ENCODE peak calls at places on chromosomes 5 and 9, in seven cellular contexts. E is IMR-90, R is H9, S is mesendoderm, V is neuronal stem cell, I is H1, J is mesenchymal stem cell. W is an unnamed sample.

GRCh38 chr5:15837584-15838289 is 337.8 kb downstream of the FBXL7 start:
- DNase-seq in V (no peak), R (no peak), J (no peak), I (no peak), S (no peak), E (no peak), W (no peak)

GRCh38 chr9:126947529-126947928 is 32.9 kb downstream of the RALGPS1 start:
- DNase-seq in I (no peak), R (peak; percentile 65), E (no peak), V (no peak), J (no peak), S (peak; percentile 71), W (no peak)

GRCh38 chr9:122222741-122223140 is 6.0 kb downstream of the LHX6 start:
- DNase-seq in J (no peak), R (no peak), V (no peak), E (no peak), I (peak; percentile 45), S (no peak), W (no peak)

GRCh38 chr9:126652140-126652558 is 38.4 kb downstream of the LMX1B start:
- DNase-seq in V (no peak), J (no peak), I (no peak), E (no peak), S (peak; percentile 55), R (no peak), W (no peak)

GRCh38 chr9:72823971-72824370 is 128.9 kb downstream of the ALDH1A1 start:
- DNase-seq in S (no peak), I (no peak), J (no peak), V (no peak), R (no peak), E (no peak), W (no peak)

GRCh38 chr5:127777957-127778356 is 74.8 kb downstream of the CCDC192 start:
- DNase-seq in R (no peak), S (no peak), E (no peak), V (no peak), I (no peak), J (no peak), W (no peak)

GRCh38 chr5:59829389-59829788 is 64.1 kb downstream of the PDE4D start:
- DNase-seq in S (no peak), V (no peak), J (peak; percentile 87), I (no peak), R (no peak), E (peak; percentile 79), W (no peak)

GRCh38 chr5:68177676-68178075 is 37.9 kb upstream of the PIK3R1 start:
- DNase-seq in R (no peak), I (no peak), V (no peak), S (no peak), J (no peak), E (no peak), W (peak; percentile 59)

GRCh38 chr9:28197653-28198052 is 624.4 kb upstream of the C9orf72 start:
- DNase-seq in S (no peak), I (no peak), E (no peak), J (no peak), V (no peak), R (no peak), W (no peak)

GRCh38 chr5:90221947-90222346 is 187.6 kb downstream of the CETN3 start:
- DNase-seq in S (no peak), V (no peak), R (no peak), J (peak; percentile 15), E (peak; percentile 16), I (no peak), W (peak; percentile 60)

GRCh38 chr5:104016650-104017049 is 454.1 kb upstream of the NUDT12 start:
- DNase-seq in I (no peak), E (peak; percentile 72), S (no peak), V (no peak), J (no peak), R (no peak), W (no peak)

GRCh38 chr9:119802621-119803020 is 433.4 kb upstream of the BRINP1 start:
- DNase-seq in R (no peak), E (no peak), S (no peak), J (no peak), V (no peak), I (peak; percentile 47), W (no peak)

GRCh38 chr9:78463750-78464149 is 166.8 kb downstream of the PSAT1 start:
- DNase-seq in J (no peak), V (no peak), E (no peak), I (no peak), R (no peak), S (no peak), W (no peak)

GRCh38 chr5:50463047-50463446 is 22.0 kb upstream of the EMB start:
- DNase-seq in S (no peak), E (no peak), V (no peak), R (no peak), J (no peak), I (no peak), W (no peak)

GRCh38 chr5:154753792-154754191 is 1.4 kb upstream of the LARP1 start:
- DNase-seq in V (no peak), J (peak; percentile 59), I (no peak), R (no peak), S (peak; percentile 45), E (peak; percentile 97), W (peak; percentile 41)

GRCh38 chr9:93620881-93621820 is 44.8 kb downstream of the PHF2 start:
- DNase-seq in V (no peak), R (no peak), E (no peak), J (no peak), S (no peak), I (peak; percentile 31), W (no peak)

GRCh38 chr9:97557606-97558095 is 56.2 kb downstream of the TMOD1 start:
- DNase-seq in V (no peak), S (no peak), I (no peak), R (no peak), J (no peak), E (no peak), W (no peak)

GRCh38 chr5:69007726-69008368 is 86.0 kb upstream of the SLC30A5 start:
- DNase-seq in J (peak; percentile 63), I (peak; percentile 95), V (peak; percentile 73), E (peak; percentile 30), R (peak; percentile 83), S (peak; percentile 84), W (peak; percentile 80)

GRCh38 chr9:87816041-87816440 is 66.6 kb upstream of the SPATA31E1 start:
- DNase-seq in I (no peak), J (peak; percentile 23), E (peak; percentile 4), S (no peak), R (no peak), V (no peak), W (no peak)

GRCh38 chr5:90709323-90710148 is 150.9 kb downstream of the ADGRV1 start:
- DNase-seq in V (peak; percentile 27), I (peak; percentile 54), R (peak; percentile 50), E (peak; percentile 25), S (peak; percentile 73), J (peak; percentile 54), W (peak; percentile 62)

DNA sequence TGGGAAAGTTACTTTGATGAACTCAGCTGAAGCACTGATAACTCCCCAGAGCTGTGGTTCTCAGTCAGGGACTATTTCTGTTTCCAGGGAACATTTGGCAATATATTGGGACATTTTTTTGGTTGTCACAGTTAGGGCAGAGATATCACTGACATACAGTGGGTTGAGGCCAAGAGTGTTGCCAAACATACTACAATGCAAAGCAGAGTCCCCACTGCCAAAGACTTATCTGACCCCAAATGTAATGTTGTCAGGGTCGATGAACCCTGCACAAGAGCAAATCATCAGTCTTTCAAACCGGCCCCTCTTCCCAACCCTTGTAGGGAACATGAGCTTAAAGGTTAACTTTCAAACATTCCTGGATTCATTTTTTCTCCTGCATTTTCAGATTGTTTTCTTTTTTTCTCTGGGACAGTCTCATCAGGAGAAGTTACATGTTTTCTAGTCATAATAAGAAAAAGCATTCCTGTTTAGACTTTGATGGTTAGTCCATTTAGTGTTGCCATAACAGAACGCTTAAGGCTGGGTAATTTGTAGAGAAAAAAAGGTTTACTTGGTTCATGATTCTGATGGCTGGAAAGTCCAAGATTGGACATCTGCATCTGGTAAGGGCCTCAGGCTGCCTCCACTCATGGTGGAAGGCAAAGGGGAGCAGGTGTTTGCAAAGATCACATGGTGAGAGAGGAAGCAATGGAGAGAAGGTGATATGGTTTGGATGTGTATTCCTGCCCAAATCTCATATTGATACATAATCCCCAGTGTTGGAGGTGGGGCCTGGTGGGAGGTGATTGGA is 18.8 kb upstream of the SUB1 start:
- DNase-seq in R (no peak), S (no peak), J (no peak), E (no peak), I (no peak), V (no peak), W (no peak)
- H2AK5ac ChIP-seq in R (no peak overlapping the region), S (no peak overlapping the region), J (no peak overlapping the region), E (no peak overlapping the region), I (no peak overlapping the region), V (no peak overlapping the region), W (no peak overlapping the region)

DNA sequence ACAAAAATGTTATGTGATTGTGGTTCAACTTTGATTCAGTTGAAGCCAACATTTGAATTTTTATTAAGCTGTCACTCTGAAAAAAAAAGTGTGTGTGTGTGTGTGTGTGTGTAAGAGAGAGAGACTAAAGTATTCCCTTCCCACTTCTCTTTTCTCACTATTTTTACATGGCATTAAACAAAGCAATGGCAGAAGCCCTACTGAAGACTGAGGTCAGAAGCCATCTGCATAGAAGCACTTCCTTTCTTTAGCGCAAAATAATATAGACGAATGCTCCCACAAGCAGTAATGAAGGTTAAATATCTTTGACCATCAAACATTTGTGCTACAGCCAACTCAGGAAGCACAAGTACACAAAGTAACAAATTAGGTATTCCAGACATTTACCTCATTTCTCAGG is 540.5 kb downstream of the KCTD16 start:
- DNase-seq in S (no peak), J (no peak), I (no peak), E (no peak), R (no peak), V (no peak), W (no peak)
- H3K9ac ChIP-seq in S (no peak overlapping the region), J (no peak overlapping the region), I (no peak overlapping the region), E (no peak overlapping the region), R (no peak overlapping the region), V (no peak overlapping the region), W (no peak overlapping the region)

DNA sequence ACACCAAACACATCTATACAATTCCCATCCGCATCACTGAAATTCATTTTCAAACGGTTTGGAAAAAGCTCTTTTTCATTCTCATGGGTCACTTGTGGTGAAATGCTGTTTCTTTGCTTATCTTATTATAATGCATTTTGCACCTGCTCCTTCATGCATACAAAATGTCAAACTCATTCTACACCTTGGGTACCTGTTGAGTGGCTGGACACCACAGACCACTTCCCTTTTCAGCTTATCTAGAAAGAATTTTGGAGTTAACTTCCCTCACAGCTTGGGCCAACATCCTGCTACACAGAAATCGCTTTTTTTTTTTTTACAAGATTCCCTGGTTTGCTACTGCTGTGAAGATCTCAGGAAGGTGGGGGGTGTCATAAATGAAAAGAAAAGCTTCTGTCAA is 2.7 kb downstream of the REXO4 start:
- DNase-seq in J (no peak), E (no peak), V (no peak), I (no peak), S (no peak), R (no peak), W (no peak)
- H2AK5ac ChIP-seq in J (no peak overlapping the region), E (no peak overlapping the region), V (no peak overlapping the region), I (no peak overlapping the region), S (no peak overlapping the region), R (no peak overlapping the region), W (no peak overlapping the region)

DNA sequence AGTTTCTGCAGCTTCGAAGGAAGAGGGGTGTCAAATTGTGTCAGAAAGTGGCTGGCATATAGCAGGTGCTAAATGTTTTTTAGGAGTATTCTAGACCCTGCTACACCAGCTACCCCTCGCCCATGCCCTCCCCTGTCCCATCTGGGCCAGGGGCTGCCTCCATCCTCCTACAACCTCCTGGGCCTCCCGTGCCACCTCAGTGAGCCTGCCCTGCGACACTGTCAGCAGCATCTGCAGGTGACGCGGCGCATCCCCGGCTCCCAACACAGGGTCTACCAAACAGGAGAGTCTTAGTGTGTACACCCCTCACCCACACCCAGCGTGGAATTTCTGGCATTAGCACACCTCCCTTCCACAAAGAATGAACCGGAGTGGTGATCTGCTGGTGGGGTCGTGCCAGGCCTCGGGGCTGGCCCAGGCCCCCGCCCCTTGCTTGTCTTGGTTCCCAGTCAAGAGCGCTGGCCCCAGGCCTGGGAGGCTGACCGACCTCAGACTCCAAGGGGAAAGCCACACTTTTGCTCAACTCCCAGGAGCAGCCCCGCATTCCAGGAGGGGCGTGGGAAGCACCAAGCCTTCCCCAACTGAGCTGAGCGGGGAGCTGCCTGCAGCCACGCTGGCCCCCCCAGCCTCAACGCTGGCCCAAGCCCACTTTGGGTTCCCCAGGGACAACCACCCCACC is 55.2 kb downstream of the NEURL1B start:
- DNase-seq in V (no peak), S (no peak), I (no peak), R (no peak), J (no peak), E (no peak), W (no peak)
- H3K9ac ChIP-seq in V (no peak overlapping the region), S (no peak overlapping the region), I (no peak overlapping the region), R (no peak overlapping the region), J (peak overlapping the region; percentile 86), E (no peak overlapping the region), W (no peak overlapping the region)